ENCODE peak calls at places on chromosome 9, in five cellular contexts. One of them, this sample, is unnamed.
A peak's percentile ranks its signal among the peaks of the same experiment; 100 is the strongest.

GRCh38 chr9:91770229-91770628 is 179.8 kb downstream of the ROR2 start:
- DNase-seq in A549: no peak
- DNase-seq in K562: no peak
- DNase-seq in GM12878: no peak
- DNase-seq in HepG2: no peak
- DNase-seq in this sample: no peak

GRCh38 chr9:16030513-16031185 is 477.8 kb downstream of the CCDC171 start:
- DNase-seq in K562: no peak
- DNase-seq in HepG2: no peak
- DNase-seq in A549: peak; percentile 18
- DNase-seq in GM12878: peak; percentile 35
- DNase-seq in this sample: no peak

GRCh38 chr9:126334626-126335621 is 8.3 kb downstream of the MVB12B start:
- DNase-seq in K562: no peak
- DNase-seq in HepG2: peak; percentile 99
- DNase-seq in GM12878: no peak
- DNase-seq in A549: no peak
- DNase-seq in this sample: no peak

GRCh38 chr9:97806721-97807120 is 46.3 kb upstream of the FOXE1 start:
- DNase-seq in HepG2: no peak
- DNase-seq in A549: no peak
- DNase-seq in K562: no peak
- DNase-seq in GM12878: no peak
- DNase-seq in this sample: no peak

GRCh38 chr9:26723486-26723885 is 169.1 kb downstream of the CAAP1 start:
- DNase-seq in A549: peak; percentile 44
- DNase-seq in HepG2: peak; percentile 20
- DNase-seq in GM12878: no peak
- DNase-seq in K562: peak; percentile 21
- DNase-seq in this sample: peak; percentile 56

GRCh38 chr9:13358128-13358527 is 78.6 kb upstream of the MPDZ start:
- DNase-seq in A549: no peak
- DNase-seq in K562: no peak
- DNase-seq in GM12878: no peak
- DNase-seq in HepG2: no peak
- DNase-seq in this sample: no peak

GRCh38 chr9:114282926-114283325 is 40.0 kb upstream of the ORM1 start:
- DNase-seq in HepG2: no peak
- DNase-seq in GM12878: no peak
- DNase-seq in K562: no peak
- DNase-seq in A549: no peak
- DNase-seq in this sample: no peak

GRCh38 chr9:68817079-68817875 is 112.2 kb downstream of the PIP5K1B start:
- DNase-seq in GM12878: no peak
- DNase-seq in K562: no peak
- DNase-seq in A549: no peak
- DNase-seq in HepG2: peak; percentile 87
- DNase-seq in this sample: no peak

GRCh38 chr9:128470560-128470959 is 14.8 kb downstream of the ODF2 start:
- DNase-seq in K562: no peak
- DNase-seq in HepG2: no peak
- DNase-seq in GM12878: no peak
- DNase-seq in A549: no peak
- DNase-seq in this sample: no peak

GRCh38 chr9:109499631-109500120 is 1.6 kb upstream of the PTPN3 start:
- DNase-seq in K562: no peak
- DNase-seq in GM12878: no peak
- DNase-seq in A549: peak; percentile 69
- DNase-seq in HepG2: peak; percentile 45
- DNase-seq in this sample: peak; percentile 80

GRCh38 chr9:109967651-109968331 is 187.8 kb downstream of the PALM2AKAP2 start:
- DNase-seq in K562: no peak
- DNase-seq in A549: no peak
- DNase-seq in GM12878: peak; percentile 96
- DNase-seq in HepG2: no peak
- DNase-seq in this sample: no peak

GRCh38 chr9:14314929-14315753 is 1.2 kb upstream of the NFIB start:
- DNase-seq in K562: peak; percentile 78
- DNase-seq in GM12878: no peak
- DNase-seq in A549: peak; percentile 70
- DNase-seq in HepG2: peak; percentile 38
- DNase-seq in this sample: peak; percentile 84

GRCh38 chr9:131817073-131817472 is 77.2 kb upstream of the RAPGEF1 start:
- DNase-seq in HepG2: no peak
- DNase-seq in GM12878: no peak
- DNase-seq in A549: no peak
- DNase-seq in K562: no peak
- DNase-seq in this sample: no peak

GRCh38 chr9:2634818-2635217 is 13.2 kb downstream of the VLDLR start:
- DNase-seq in A549: no peak
- DNase-seq in GM12878: no peak
- DNase-seq in HepG2: no peak
- DNase-seq in K562: no peak
- DNase-seq in this sample: no peak

GRCh38 chr9:129109952-129110739 is 447 bp downstream of the CRAT start:
- DNase-seq in A549: peak; percentile 40
- DNase-seq in K562: peak; percentile 46
- DNase-seq in HepG2: peak; percentile 18
- DNase-seq in GM12878: no peak
- DNase-seq in this sample: peak; percentile 65

GRCh38 chr9:21584890-21585289 is 102.8 kb upstream of the IFNE start:
- DNase-seq in GM12878: no peak
- DNase-seq in K562: no peak
- DNase-seq in A549: no peak
- DNase-seq in HepG2: no peak
- DNase-seq in this sample: no peak

GRCh38 chr9:13278368-13279246 is 885 bp downstream of the MPDZ start:
- DNase-seq in HepG2: peak; percentile 37
- DNase-seq in K562: peak; percentile 52
- DNase-seq in GM12878: no peak
- DNase-seq in A549: peak; percentile 53
- DNase-seq in this sample: peak; percentile 9

GRCh38 chr9:127018935-127019334 is 103.5 kb downstream of the ANGPTL2 start:
- DNase-seq in K562: no peak
- DNase-seq in A549: no peak
- DNase-seq in GM12878: no peak
- DNase-seq in HepG2: no peak
- DNase-seq in this sample: no peak

GRCh38 chr9:93473411-93473810 is 20.0 kb upstream of the FAM120AOS start:
- DNase-seq in HepG2: no peak
- DNase-seq in GM12878: no peak
- DNase-seq in A549: no peak
- DNase-seq in K562: no peak
- DNase-seq in this sample: no peak

GRCh38 chr9:97714435-97714834 is 17.3 kb upstream of the XPA start:
- DNase-seq in K562: no peak
- DNase-seq in GM12878: no peak
- DNase-seq in A549: no peak
- DNase-seq in HepG2: peak; percentile 18
- DNase-seq in this sample: no peak

GRCh38 chr9:31535659-31536058 is 848.8 kb upstream of the ACO1 start:
- DNase-seq in A549: no peak
- DNase-seq in GM12878: no peak
- DNase-seq in K562: no peak
- DNase-seq in HepG2: no peak
- DNase-seq in this sample: no peak

GRCh38 chr9:134800791-134801339 is 79.7 kb upstream of the FCN2 start:
- DNase-seq in HepG2: no peak
- DNase-seq in A549: no peak
- DNase-seq in K562: peak; percentile 2
- DNase-seq in GM12878: no peak
- DNase-seq in this sample: no peak

GRCh38 chr9:80555782-80556325 is 984.1 kb downstream of the TLE4 start:
- DNase-seq in A549: no peak
- DNase-seq in GM12878: no peak
- DNase-seq in HepG2: no peak
- DNase-seq in K562: no peak
- DNase-seq in this sample: no peak

GRCh38 chr9:109182940-109183798 is 16.1 kb upstream of the FRRS1L start:
- DNase-seq in A549: peak; percentile 68
- DNase-seq in GM12878: no peak
- DNase-seq in K562: peak; percentile 71
- DNase-seq in HepG2: peak; percentile 81
- DNase-seq in this sample: no peak

GRCh38 chr9:19137282-19137681 is 10.0 kb upstream of the PLIN2 start:
- DNase-seq in A549: no peak
- DNase-seq in HepG2: no peak
- DNase-seq in K562: no peak
- DNase-seq in GM12878: no peak
- DNase-seq in this sample: no peak

GRCh38 chr9:4242239-4242638 is 57.6 kb downstream of the GLIS3 start:
- DNase-seq in A549: no peak
- DNase-seq in GM12878: no peak
- DNase-seq in K562: no peak
- DNase-seq in HepG2: no peak
- DNase-seq in this sample: no peak

GRCh38 chr9:114723926-114724325 is 41.9 kb upstream of the TEX48 start:
- DNase-seq in GM12878: no peak
- DNase-seq in K562: no peak
- DNase-seq in A549: no peak
- DNase-seq in HepG2: no peak
- DNase-seq in this sample: no peak

GRCh38 chr9:98248737-98249474 is 6.5 kb downstream of the TBC1D2 start:
- DNase-seq in K562: peak; percentile 87
- DNase-seq in HepG2: no peak
- DNase-seq in GM12878: no peak
- DNase-seq in A549: no peak
- DNase-seq in this sample: no peak

GRCh38 chr9:121073038-121073437 is 1.7 kb upstream of the CNTRL start:
- DNase-seq in HepG2: no peak
- DNase-seq in GM12878: no peak
- DNase-seq in A549: no peak
- DNase-seq in K562: no peak
- DNase-seq in this sample: no peak

GRCh38 chr9:89080193-89080592 is 88.9 kb downstream of the S1PR3 start:
- DNase-seq in A549: no peak
- DNase-seq in GM12878: no peak
- DNase-seq in K562: no peak
- DNase-seq in HepG2: no peak
- DNase-seq in this sample: no peak

GRCh38 chr9:82313697-82314096 is 325.1 kb downstream of the SPATA31D1 start:
- DNase-seq in K562: no peak
- DNase-seq in HepG2: peak; percentile 63
- DNase-seq in GM12878: no peak
- DNase-seq in A549: no peak
- DNase-seq in this sample: no peak

GRCh38 chr9:94907246-94907936 is 180.9 kb downstream of the AOPEP start:
- DNase-seq in HepG2: no peak
- DNase-seq in GM12878: no peak
- DNase-seq in A549: no peak
- DNase-seq in K562: no peak
- DNase-seq in this sample: peak; percentile 40

GRCh38 chr9:94906713-94907112 is 180.2 kb downstream of the AOPEP start:
- DNase-seq in HepG2: peak; percentile 45
- DNase-seq in GM12878: no peak
- DNase-seq in K562: no peak
- DNase-seq in A549: no peak
- DNase-seq in this sample: peak; percentile 13

GRCh38 chr9:94909250-94909894 is 182.9 kb downstream of the AOPEP start:
- DNase-seq in A549: peak; percentile 84
- DNase-seq in K562: no peak
- DNase-seq in HepG2: no peak
- DNase-seq in GM12878: no peak
- DNase-seq in this sample: no peak

GRCh38 chr9:94908583-94909249 is 182.2 kb downstream of the AOPEP start:
- DNase-seq in GM12878: no peak
- DNase-seq in HepG2: no peak
- DNase-seq in A549: peak; percentile 91
- DNase-seq in K562: peak; percentile 17
- DNase-seq in this sample: peak; percentile 14

GRCh38 chr9:94908041-94908563 is 181.6 kb downstream of the AOPEP start:
- DNase-seq in GM12878: no peak
- DNase-seq in A549: no peak
- DNase-seq in HepG2: no peak
- DNase-seq in K562: no peak
- DNase-seq in this sample: no peak
- TF ChIP-seq HDAC2 in GM12878: no peak
- TF ChIP-seq HDAC2 in A549: no peak
- TF ChIP-seq HDAC2 in HepG2: no peak
- TF ChIP-seq HDAC2 in K562: no peak
- TF ChIP-seq HDAC2 in this sample: no peak

DNA sequence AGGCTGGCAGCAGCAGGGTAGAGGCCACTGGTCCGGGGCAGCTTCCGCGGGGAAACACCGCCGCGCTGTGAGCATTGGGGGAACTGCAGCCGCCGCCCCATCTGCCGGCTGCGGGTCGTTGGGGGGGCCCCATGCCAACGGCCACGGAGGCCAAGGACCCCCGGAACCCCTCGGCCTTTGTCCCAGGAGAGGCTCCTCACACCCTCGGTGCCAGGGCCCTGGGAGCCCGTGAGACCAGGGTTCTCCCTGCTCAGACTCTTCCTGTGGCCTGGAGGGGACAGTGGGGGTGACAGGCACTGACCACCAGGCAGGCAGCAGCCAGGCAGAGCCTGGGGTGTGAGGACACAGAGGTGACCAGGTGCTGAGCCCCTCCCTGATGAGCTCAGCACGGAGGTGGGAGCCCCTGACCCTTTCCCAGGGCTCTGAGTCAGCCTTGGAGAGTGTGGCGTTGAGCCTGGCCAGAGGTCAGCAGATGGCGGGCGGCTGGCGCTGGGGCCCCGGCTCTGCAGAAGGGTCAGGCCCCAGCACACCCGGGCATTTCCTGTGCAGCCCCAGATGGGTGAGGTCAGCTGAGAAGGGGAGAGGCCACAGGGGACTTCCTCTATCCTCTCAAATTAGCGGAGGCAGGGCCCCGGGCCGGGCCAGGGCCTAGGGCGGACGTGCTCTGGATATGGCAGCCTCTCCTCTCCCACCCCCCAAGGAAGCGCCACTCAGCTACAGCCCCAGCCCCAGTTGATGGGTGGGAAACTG is 17.9 kb upstream of the EGFL7 start:
- DNase-seq in HepG2: peak; percentile 31
- DNase-seq in GM12878: no peak
- DNase-seq in K562: peak; percentile 78
- DNase-seq in A549: peak; percentile 88
- DNase-seq in this sample: no peak
- TF ChIP-seq HDAC2 in HepG2: peak; percentile 24
- TF ChIP-seq HDAC2 in GM12878: no peak
- TF ChIP-seq HDAC2 in K562: peak; percentile 9
- TF ChIP-seq HDAC2 in A549: no peak
- TF ChIP-seq HDAC2 in this sample: no peak

GRCh38 chr9:5922192-5922591 is 31.5 kb downstream of the MLANA start:
- DNase-seq in HepG2: no peak
- DNase-seq in A549: no peak
- DNase-seq in K562: no peak
- DNase-seq in GM12878: peak; percentile 44
- DNase-seq in this sample: no peak
- TF ChIP-seq HDAC2 in HepG2: no peak
- TF ChIP-seq HDAC2 in A549: no peak
- TF ChIP-seq HDAC2 in K562: no peak
- TF ChIP-seq HDAC2 in GM12878: no peak
- TF ChIP-seq HDAC2 in this sample: no peak

DNA sequence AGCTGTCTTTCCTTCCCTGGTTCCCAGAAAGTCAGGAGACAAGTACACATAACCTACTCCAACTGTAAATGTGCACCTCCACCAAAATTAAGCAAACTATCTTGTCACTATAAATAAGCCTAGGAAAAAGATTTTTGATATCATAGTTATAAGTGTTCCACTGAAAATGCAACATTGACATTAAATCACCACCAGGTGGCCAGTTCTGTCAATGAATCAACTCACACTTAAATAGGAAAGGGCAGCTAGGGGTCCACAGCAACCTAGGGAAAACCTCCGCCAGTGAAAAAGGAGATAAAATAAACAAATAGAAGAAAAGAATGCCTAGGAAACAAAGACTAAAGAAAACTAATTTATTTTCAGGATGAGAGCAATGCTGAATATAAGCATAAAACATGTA is 243.0 kb upstream of the PTPRD start:
- DNase-seq in A549: no peak
- DNase-seq in GM12878: no peak
- DNase-seq in HepG2: no peak
- DNase-seq in K562: no peak
- DNase-seq in this sample: no peak
- TF ChIP-seq HDAC2 in A549: no peak
- TF ChIP-seq HDAC2 in GM12878: no peak
- TF ChIP-seq HDAC2 in HepG2: no peak
- TF ChIP-seq HDAC2 in K562: no peak
- TF ChIP-seq HDAC2 in this sample: no peak